ENCODE peak calls at places on chromosomes 4 and X, in six cellular contexts. V is ovary, T is heart left ventricle, F is PC-3, C is adrenal gland, Q is WERI-Rb-1. X is an unnamed sample.

GRCh38 chrX:111519215-111519614 is 7.8 kb downstream of the SERTM2 start:
- DNase-seq in V (no peak), C (no peak), Q (peak; percentile 9), F (no peak), T (no peak), X (no peak)

GRCh38 chr4:133129237-133129636 is 19.9 kb upstream of the PCDH10 start:
- DNase-seq in V (no peak), Q (no peak), C (no peak), F (no peak), T (no peak), X (no peak)

GRCh38 chr4:10977534-10977933 is 293.0 kb upstream of the CLNK start:
- DNase-seq in V (no peak), C (no peak), T (no peak), Q (no peak), F (no peak), X (no peak)

GRCh38 chr4:71568131-71568530 is 215.7 kb downstream of the GC start:
- DNase-seq in V (no peak), T (no peak), Q (no peak), F (no peak), C (no peak), X (no peak)

GRCh38 chrX:97399400-97399799 is 515.7 kb downstream of the RPA4 start:
- DNase-seq in T (no peak), F (peak; percentile 56), V (no peak), C (no peak), Q (no peak), X (no peak)

GRCh38 chr4:89837385-89837995 is 529 bp upstream of the SNCA start:
- DNase-seq in T (no peak), C (no peak), F (no peak), V (peak; percentile 20), Q (peak; percentile 65), X (no peak)

GRCh38 chr4:47667552-47667951 is 170.3 kb downstream of the CORIN start:
- DNase-seq in F (no peak), T (no peak), V (no peak), C (no peak), Q (no peak), X (no peak)

GRCh38 chr4:107442538-107443083 is 277.4 kb downstream of the PAPSS1 start:
- DNase-seq in T (no peak), V (no peak), C (no peak), F (no peak), Q (no peak), X (no peak)

GRCh38 chr4:156138781-156139280 is 185.2 kb upstream of the CTSO start:
- DNase-seq in V (no peak), F (no peak), Q (no peak), T (no peak), C (no peak), X (no peak)

GRCh38 chr4:69321153-69321729 is 41.0 kb downstream of the UGT2B28 start:
- DNase-seq in T (no peak), Q (no peak), F (no peak), V (no peak), C (no peak), X (no peak)

GRCh38 chrX:114924846-114925245 is 92.6 kb downstream of the IL13RA2 start:
- DNase-seq in Q (no peak), C (no peak), F (peak; percentile 54), T (no peak), V (no peak), X (no peak)
- H3K9me3 ChIP-seq in Q (peaks cover 2% of the 10 kb centered on the region), C (no peaks in the 10 kb centered on the region), F (no peaks in the 10 kb centered on the region), T (no peaks in the 10 kb centered on the region), V (no peaks in the 10 kb centered on the region), X (no peaks in the 10 kb centered on the region)

GRCh38 chrX:14528629-14529287 is 578 bp upstream of the GLRA2 start:
- DNase-seq in V (peak; percentile 35), C (peak; percentile 50), T (peak; percentile 23), Q (peak; percentile 67), F (peak; percentile 71), X (peak; percentile 60)
- TF ChIP-seq CTCF in V (peak; percentile 20), C (peak; percentile 24), T (peak; percentile 33), Q (peak; percentile 61), F (peak; percentile 69), X (no peak)

DNA sequence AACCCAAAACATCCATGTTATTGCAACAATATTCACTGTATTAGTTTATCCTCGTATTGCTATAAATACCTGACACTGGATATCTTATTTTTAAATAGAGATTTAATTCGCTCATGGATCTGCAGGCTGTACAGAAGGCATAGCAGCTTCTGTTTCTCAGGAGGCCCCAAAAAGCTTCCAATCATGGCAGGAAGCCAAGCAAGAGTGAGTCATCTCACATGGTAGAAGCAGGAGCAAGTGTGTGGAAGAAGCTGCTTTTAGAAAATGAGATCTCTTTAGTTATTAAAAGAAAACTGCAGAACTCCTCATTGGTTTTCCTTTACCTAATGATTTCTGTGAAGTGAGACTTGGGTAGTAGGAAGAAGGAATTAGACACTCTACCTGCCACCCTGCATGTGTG is 16.4 kb downstream of the ZNF732 start:
- DNase-seq in T (no peak), V (no peak), F (peak; percentile 2), C (no peak), Q (no peak), X (no peak)
- H3K9me3 ChIP-seq in T (peaks cover 35% of the 10 kb centered on the region), V (no peaks in the 10 kb centered on the region), F (no peaks in the 10 kb centered on the region), C (no peaks in the 10 kb centered on the region), Q (peaks cover 13% of the 10 kb centered on the region), X (no peaks in the 10 kb centered on the region)

GRCh38 chrX:71622347-71623104 is 4.2 kb upstream of the CXCR3 start:
- DNase-seq in Q (peak; percentile 25), T (peak; percentile 69), C (peak; percentile 78), F (peak; percentile 74), V (peak; percentile 79), X (peak; percentile 74)
- TF ChIP-seq CTCF in Q (peak; percentile 12), T (peak; percentile 44), C (no peak), F (peak; percentile 40), V (no peak), X (peak; percentile 24)

DNA sequence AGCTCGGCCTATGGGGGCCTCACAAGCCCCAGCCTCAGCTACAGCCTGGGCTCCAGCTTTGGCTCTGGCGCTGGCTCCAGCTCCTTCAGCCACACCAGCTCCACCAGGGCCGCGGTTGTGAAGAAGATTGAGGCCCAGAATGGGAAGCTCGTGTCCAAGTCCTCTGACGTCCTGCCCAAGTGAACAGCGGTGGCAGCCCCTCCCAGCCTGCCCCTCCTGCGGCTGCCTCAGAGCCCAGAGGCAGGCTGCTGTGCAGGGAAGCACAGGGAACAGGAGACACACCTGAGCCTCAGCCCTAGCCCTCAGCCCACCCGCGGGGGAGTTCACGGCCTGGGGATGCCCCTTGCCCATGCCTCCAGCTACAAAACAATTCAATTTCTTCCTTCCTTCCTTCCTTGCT is 75.7 kb upstream of the ZXDA start:
- DNase-seq in Q (no peak), F (no peak), T (no peak), C (no peak), V (no peak), X (no peak)
- H3K9me3 ChIP-seq in Q (no peaks in the 10 kb centered on the region), F (peaks cover 3% of the 10 kb centered on the region), T (peaks cover 4% of the 10 kb centered on the region), C (no peaks in the 10 kb centered on the region), V (no peaks in the 10 kb centered on the region), X (peaks cover 28% of the 10 kb centered on the region)

DNA sequence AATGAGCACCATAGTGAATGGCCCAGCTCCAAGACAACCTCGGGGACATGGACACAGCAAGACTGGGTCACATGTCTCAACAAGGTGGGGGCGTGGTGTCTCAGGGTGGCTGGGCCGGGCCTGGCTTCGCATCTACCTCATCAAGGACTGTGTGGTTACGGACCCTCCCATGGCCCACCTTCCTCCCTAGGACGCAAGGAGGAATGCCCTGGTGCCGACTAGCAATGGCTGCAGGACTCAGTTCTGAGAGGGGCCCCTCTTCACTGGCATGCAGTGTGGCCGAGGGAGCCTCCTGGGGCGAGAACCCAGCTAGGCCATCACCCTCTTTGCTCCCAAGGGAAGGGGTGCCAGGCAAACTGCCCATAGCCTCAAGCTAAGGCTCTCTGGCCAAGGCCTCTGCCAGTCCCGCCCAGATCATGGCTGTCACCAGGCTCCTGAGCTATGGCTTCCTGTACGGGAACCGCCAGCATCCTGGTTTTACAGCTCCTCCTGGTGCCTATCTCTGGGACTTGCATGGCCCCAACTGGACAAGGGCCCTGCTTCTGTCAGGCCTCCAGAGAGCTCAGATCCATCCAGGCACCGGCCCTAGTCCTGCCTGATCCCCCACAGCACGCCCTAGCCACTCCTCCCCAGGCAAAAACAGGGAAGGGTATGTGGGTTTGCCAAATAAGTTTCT is 218.0 kb upstream of the AGTR2 start:
- DNase-seq in F (no peak), C (no peak), T (no peak), V (no peak), Q (peak; percentile 82), X (no peak)
- TF ChIP-seq CTCF in F (no peak), C (no peak), T (no peak), V (no peak), Q (peak; percentile 66), X (no peak)

GRCh38 chr4:94428884-94429283 is 22.9 kb upstream of the PDLIM5 start:
- DNase-seq in Q (no peak), F (no peak), T (no peak), V (no peak), C (no peak), X (no peak)
- H3K9me3 ChIP-seq in Q (peaks cover 11% of the 10 kb centered on the region), F (no peaks in the 10 kb centered on the region), T (peaks cover 26% of the 10 kb centered on the region), V (peaks cover 4% of the 10 kb centered on the region), C (no peaks in the 10 kb centered on the region), X (peaks cover 8% of the 10 kb centered on the region)